ENCODE peak calls at places on chromosomes 11 and 22, in seven cellular contexts. R is CD4-positive, CD25-positive, alpha-beta regulatory T cell; P is breast epithelium; U is naive thymus-derived CD4-positive, alpha-beta T cell; T is PC-3; X is PC-9; V is tibial artery. K is an unnamed sample.

GRCh38 chr22:40239345-40239683 is 61.6 kb downstream of the TNRC6B start:
- DNase-seq in V (no peak), P (no peak), X (no peak), T (no peak), U (no peak), R (no peak), K (no peak)

GRCh38 chr11:111177037-111177988 is 68.2 kb upstream of the POU2AF2 start:
- DNase-seq in R (no peak), X (no peak), U (no peak), V (no peak), P (no peak), T (no peak), K (no peak)

GRCh38 chr22:37742374-37743092 is 45.7 kb downstream of the TRIOBP start:
- DNase-seq in X (peak; percentile 98), R (no peak), P (no peak), V (peak; percentile 44), T (peak; percentile 92), U (no peak), K (no peak)

GRCh38 chr11:46130286-46130937 is 9.2 kb upstream of the PHF21A start:
- DNase-seq in T (no peak), U (no peak), R (no peak), V (no peak), P (no peak), X (no peak), K (no peak)

GRCh38 chr11:12085371-12086251 is 24.8 kb upstream of the MICAL2 start:
- DNase-seq in R (no peak), X (peak; percentile 84), T (no peak), U (no peak), P (no peak), V (no peak), K (no peak)

GRCh38 chr11:119995730-119996491 is 142.0 kb downstream of the TRIM29 start:
- DNase-seq in R (no peak), P (peak; percentile 87), U (no peak), T (no peak), X (no peak), V (no peak), K (no peak)

GRCh38 chr11:95230054-95231034 is 658 bp downstream of the SESN3 start:
- DNase-seq in X (no peak), T (no peak), R (peak; percentile 47), U (peak; percentile 42), V (peak; percentile 20), P (peak; percentile 21), K (peak; percentile 32)

GRCh38 chr22:27650985-27651384 is 150.6 kb downstream of the MN1 start:
- DNase-seq in T (no peak), V (no peak), P (no peak), U (no peak), R (no peak), X (no peak), K (no peak)

GRCh38 chr22:29603358-29604191 is at the start of gene NF2:
- DNase-seq in P (peak; percentile 98), R (peak; percentile 100), U (peak; percentile 98), V (peak; percentile 44), T (peak; percentile 98), X (peak; percentile 98), K (peak; percentile 99)

GRCh38 chr11:22685111-22685510 is 18.7 kb downstream of the GAS2 start:
- DNase-seq in U (no peak), V (no peak), T (peak; percentile 8), X (no peak), P (no peak), R (no peak), K (no peak)

GRCh38 chr11:79678780-79679468 is 238.1 kb upstream of the TENM4 start:
- DNase-seq in V (no peak), R (no peak), U (no peak), P (no peak), T (no peak), X (no peak), K (no peak)

GRCh38 chr11:39990413-39990812 is 1469.0 kb downstream of the LRRC4C start:
- DNase-seq in P (no peak), V (no peak), U (no peak), X (no peak), T (peak; percentile 3), R (no peak), K (peak; percentile 4)

GRCh38 chr11:6862961-6863360 is at the start of gene OR10A2:
- DNase-seq in T (peak; percentile 19), R (no peak), X (no peak), V (no peak), U (no peak), P (no peak), K (no peak)

GRCh38 chr22:36366291-36366708 is 21.5 kb downstream of the MYH9 start:
- DNase-seq in T (no peak), X (peak; percentile 26), U (peak; percentile 67), P (no peak), V (peak; percentile 59), R (no peak), K (no peak)

GRCh38 chr11:118476676-118477075 is 40.4 kb downstream of the KMT2A start:
- DNase-seq in T (no peak), U (no peak), R (no peak), V (no peak), X (no peak), P (no peak), K (no peak)

GRCh38 chr11:49208006-49208721 is at the start of gene FOLH1:
- DNase-seq in R (no peak), V (peak; percentile 25), X (no peak), U (no peak), P (no peak), T (peak; percentile 2), K (no peak)
- H3K4me3 ChIP-seq in R (no peak within 1 kb of the TSS), V (peak within 1 kb of the TSS; percentile 52), X (no peak within 1 kb of the TSS), U (no peak within 1 kb of the TSS), P (peak within 1 kb of the TSS; percentile 39), T (peak within 1 kb of the TSS; percentile 60), K (no peak within 1 kb of the TSS)

GRCh38 chr11:15636520-15637065 is 521.9 kb downstream of the INSC start:
- DNase-seq in V (no peak), R (no peak), T (no peak), U (no peak), X (no peak), P (no peak), K (no peak)
- H3K36me3 ChIP-seq in V (no peaks in the 10 kb centered on the region), R (no peaks in the 10 kb centered on the region), T (no peaks in the 10 kb centered on the region), U (no peaks in the 10 kb centered on the region), X (no peaks in the 10 kb centered on the region), P (no peaks in the 10 kb centered on the region), K (no peaks in the 10 kb centered on the region)

DNA sequence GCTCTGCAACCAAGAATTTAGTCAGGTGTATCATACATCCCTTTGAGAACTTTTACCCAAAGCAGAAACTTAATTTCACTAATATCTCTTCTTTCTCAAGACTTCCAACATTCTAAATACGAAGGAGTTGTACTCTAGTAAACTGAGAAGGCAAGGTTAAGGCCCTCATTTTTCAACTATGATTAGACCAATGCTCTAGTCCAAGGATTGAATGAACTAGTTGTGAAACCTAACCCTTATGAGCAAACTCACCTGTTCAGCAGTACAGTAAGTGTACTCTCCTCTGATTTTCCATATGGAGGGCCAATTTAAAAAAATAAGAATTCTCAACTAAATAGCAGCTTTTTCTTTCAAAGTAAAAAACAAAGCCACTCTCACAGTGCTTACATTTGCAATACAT is 179.9 kb upstream of the C11orf58 start:
- DNase-seq in X (no peak), U (no peak), T (no peak), V (no peak), P (no peak), R (no peak), K (no peak)
- H3K4me1 ChIP-seq in X (no peaks in the 10 kb centered on the region), U (no peaks in the 10 kb centered on the region), T (no peaks in the 10 kb centered on the region), V (peaks cover 23% of the 10 kb centered on the region), P (no peaks in the 10 kb centered on the region), R (no peaks in the 10 kb centered on the region), K (no peaks in the 10 kb centered on the region)

DNA sequence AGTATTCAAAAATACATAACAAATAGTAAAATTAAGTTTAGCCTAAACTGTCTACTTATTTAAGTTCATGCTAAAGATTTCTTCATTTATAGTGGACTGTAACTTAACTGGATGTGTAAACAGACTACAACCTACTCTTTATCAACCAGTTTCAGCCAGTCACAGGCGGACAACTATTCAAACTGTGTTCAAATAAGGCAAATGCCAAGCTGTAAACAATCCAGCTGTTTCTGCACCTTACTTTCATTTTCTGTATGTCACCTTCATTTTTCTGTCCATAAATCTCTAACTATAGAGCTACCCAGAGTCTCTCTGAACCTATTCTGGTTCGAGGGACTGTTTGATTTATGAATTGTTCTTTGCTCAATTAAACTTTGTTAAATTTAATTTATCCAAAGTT is 992.8 kb downstream of the DLG2 start:
- DNase-seq in R (no peak), P (no peak), V (no peak), T (no peak), X (no peak), U (no peak), K (no peak)
- H3K4me3 ChIP-seq in R (no peak overlapping the region), P (no peak overlapping the region), V (no peak overlapping the region), T (no peak overlapping the region), X (no peak overlapping the region), U (no peak overlapping the region), K (no peak overlapping the region)

K was measured in mucosa of descending colon.